ENCODE peak calls at places on chromosome 11, in ten cellular contexts. Z, A, H, Q, B, I, X, V, S and M are unnamed samples.

GRCh38 chr11:123601136-123601535 is 53.3 kb downstream of the SCN3B start:
- DNase-seq in Z (no peak), A (no peak), H (no peak), Q (no peak), B (no peak), I (no peak), X (no peak), V (no peak), S (no peak), M (no peak)

GRCh38 chr11:114166897-114167323 is 107.4 kb downstream of the ZBTB16 start:
- DNase-seq in Z (no peak), A (peak; percentile 87), H (no peak), Q (no peak), B (peak; percentile 28), I (no peak), X (no peak), V (peak; percentile 68), S (peak; percentile 77), M (peak; percentile 92)

GRCh38 chr11:121592708-121593107 is 139.9 kb upstream of the SORL1-AS1 start:
- DNase-seq in Z (no peak), A (no peak), H (no peak), Q (no peak), B (no peak), I (no peak), X (no peak), V (no peak), S (no peak), M (no peak)

GRCh38 chr11:96658436-96658835 is 268.6 kb downstream of the JRKL start:
- DNase-seq in Z (no peak), A (no peak), H (no peak), Q (no peak), B (no peak), I (no peak), X (no peak), V (no peak), S (no peak), M (no peak)

GRCh38 chr11:108635106-108635505 is 29.8 kb upstream of the DDX10 start:
- DNase-seq in Z (no peak), A (no peak), H (no peak), Q (no peak), B (no peak), I (no peak), X (no peak), V (no peak), S (no peak), M (no peak)

GRCh38 chr11:61134801-61135257 is 26.4 kb downstream of the VPS37C start:
- DNase-seq in Z (no peak), A (no peak), H (no peak), Q (no peak), B (no peak), I (no peak), X (no peak), V (no peak), S (no peak), M (no peak)

GRCh38 chr11:11931461-11932055 is 76.9 kb downstream of the DKK3 start:
- DNase-seq in Z (no peak), A (peak; percentile 30), H (no peak), Q (no peak), B (peak; percentile 38), I (no peak), X (no peak), V (peak; percentile 7), S (peak; percentile 44), M (peak; percentile 45)

GRCh38 chr11:8873966-8874365 is 37.0 kb upstream of the AKIP1 start:
- DNase-seq in Z (no peak), A (peak; percentile 56), H (no peak), Q (no peak), B (no peak), I (no peak), X (no peak), V (no peak), S (no peak), M (peak; percentile 62)

GRCh38 chr11:128341280-128341679 is 246.1 kb downstream of the ETS1 start:
- DNase-seq in Z (no peak), A (peak; percentile 89), H (peak; percentile 71), Q (no peak), B (no peak), I (no peak), X (no peak), V (no peak), S (no peak), M (no peak)

GRCh38 chr11:10158461-10158860 is 135.6 kb downstream of the SBF2 start:
- DNase-seq in Z (no peak), A (no peak), H (no peak), Q (no peak), B (no peak), I (no peak), X (no peak), V (no peak), S (no peak), M (no peak)

GRCh38 chr11:71395010-71395560 is 53.1 kb downstream of the DHCR7 start:
- DNase-seq in Z (no peak), A (no peak), H (no peak), Q (no peak), B (no peak), I (no peak), X (no peak), V (no peak), S (no peak), M (no peak)

GRCh38 chr11:63590024-63590788 is 24.0 kb downstream of the PLAAT3 start:
- DNase-seq in Z (no peak), A (no peak), H (no peak), Q (no peak), B (no peak), I (no peak), X (no peak), V (no peak), S (no peak), M (no peak)

GRCh38 chr11:101342307-101342706 is 212.7 kb upstream of the PGR start:
- DNase-seq in Z (no peak), A (no peak), H (no peak), Q (no peak), B (no peak), I (no peak), X (no peak), V (no peak), S (no peak), M (no peak)

GRCh38 chr11:125425601-125426000 is 70.5 kb downstream of the FEZ1 start:
- DNase-seq in Z (no peak), A (no peak), H (no peak), Q (no peak), B (no peak), I (no peak), X (no peak), V (no peak), S (no peak), M (no peak)

GRCh38 chr11:65251476-65251875 is 10.3 kb upstream of the POLA2 start:
- DNase-seq in Z (no peak), A (no peak), H (no peak), Q (no peak), B (no peak), I (no peak), X (no peak), V (no peak), S (no peak), M (no peak)

GRCh38 chr11:126362879-126363655 is 7.6 kb downstream of the ST3GAL4 start:
- DNase-seq in Z (no peak), A (no peak), H (no peak), Q (no peak), B (no peak), I (no peak), X (no peak), V (no peak), S (no peak), M (no peak)

GRCh38 chr11:119974051-119974450 is 163.9 kb downstream of the TRIM29 start:
- DNase-seq in Z (no peak), A (no peak), H (no peak), Q (no peak), B (no peak), I (no peak), X (no peak), V (no peak), S (no peak), M (no peak)